ENCODE peak calls at places on chromosome 19, in four cellular contexts. T, H, P and Y are unnamed samples.

GRCh38 chr19:676343-677105 is at the start of gene FSTL3:
- DNase-seq in P (no peak), H (no peak), T (no peak), Y (no peak)

GRCh38 chr19:35013820-35014754 is 14.0 kb downstream of the GRAMD1A start:
- DNase-seq in T (no peak), H (no peak), P (no peak), Y (no peak)

GRCh38 chr19:42113641-42114348 is 18.5 kb downstream of the POU2F2 start:
- DNase-seq in H (peak), P (peak), T (peak), Y (peak)

GRCh38 chr19:1177322-1178114 is 3.5 kb upstream of the SBNO2 start:
- DNase-seq in P (no peak), H (peak), T (peak), Y (no peak)

GRCh38 chr19:48842744-48843162 is 6.5 kb upstream of the HSD17B14 start:
- DNase-seq in H (peak), P (no peak), T (peak), Y (peak)

GRCh38 chr19:18020212-18021067 is 12.5 kb downstream of the ARRDC2 start:
- DNase-seq in H (peak), P (no peak), T (no peak), Y (no peak)

GRCh38 chr19:41872775-41873647 is 4.1 kb upstream of the CD79A start:
- DNase-seq in P (peak), H (peak), T (peak), Y (peak)

GRCh38 chr19:39878398-39878797 is 32.2 kb upstream of the FBL start:
- DNase-seq in P (no peak), H (no peak), T (no peak), Y (no peak)

GRCh38 chr19:7520131-7521051 is 2.0 kb upstream of the MCOLN1 start:
- DNase-seq in H (no peak), P (no peak), T (no peak), Y (no peak)
- H4K5ac ChIP-seq in H (no peak), P (no peak), T (no peak), Y (no peak)

GRCh38 chr19:10797078-10797477 is 38.9 kb downstream of the TMED1 start:
- DNase-seq in T (no peak), H (no peak), P (no peak), Y (no peak)
- H4K5ac ChIP-seq in T (no peak), H (no peak), P (no peak), Y (no peak)

GRCh38 chr19:10338940-10339339 is 484 bp downstream of the ICAM3 start:
- DNase-seq in T (no peak), H (no peak), P (no peak), Y (no peak)

GRCh38 chr19:10335149-10336053 is 2.1 kb upstream of the RAVER1 start:
- DNase-seq in T (no peak), P (no peak), H (no peak), Y (peak)

GRCh38 chr19:10343495-10343894 is 4.1 kb upstream of the ICAM3 start:
- DNase-seq in H (no peak), P (no peak), T (no peak), Y (no peak)

GRCh38 chr19:10339380-10339960 is at the start of gene ICAM3:
- DNase-seq in H (no peak), P (no peak), T (no peak), Y (peak)

GRCh38 chr19:10339977-10340376 is 553 bp upstream of the ICAM3 start:
- DNase-seq in P (no peak), H (no peak), T (no peak), Y (no peak)
- H4K5ac ChIP-seq in P (no peak), H (no peak), T (no peak), Y (no peak)

DNA sequence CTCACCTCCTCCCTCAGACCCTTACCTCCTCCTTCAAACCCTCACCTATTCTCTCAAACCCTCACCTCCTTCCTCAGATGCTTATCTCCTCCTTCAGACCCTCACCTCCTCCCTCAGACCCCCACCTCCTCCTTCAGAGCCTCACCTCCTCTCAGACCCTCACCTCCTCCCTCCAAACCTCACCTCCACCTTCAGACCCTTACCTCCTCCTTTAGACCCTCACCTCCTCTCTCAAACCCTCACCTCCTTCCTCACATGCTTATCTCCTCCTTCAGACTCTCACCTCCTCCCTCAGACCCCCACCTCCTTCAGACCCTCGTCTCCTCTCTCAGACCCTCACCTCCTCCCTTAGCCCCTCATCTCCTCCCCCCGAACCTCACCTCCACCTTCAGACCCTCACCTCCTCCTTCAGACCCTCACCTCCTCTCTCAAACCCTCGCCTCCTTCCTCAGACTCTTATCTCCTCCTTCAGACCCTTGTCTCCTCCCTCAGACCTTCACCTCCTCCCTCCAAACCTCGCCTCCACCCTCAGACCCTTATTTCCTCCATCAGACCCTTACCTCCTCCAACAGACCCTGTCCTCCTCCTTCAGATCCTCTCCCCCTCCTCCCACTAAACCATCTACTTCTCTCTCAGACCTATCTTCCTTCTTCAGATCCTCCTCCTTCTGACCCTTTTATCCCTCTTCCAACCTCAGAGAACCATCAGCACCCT is 2.5 kb upstream of the BCL3 start:
- DNase-seq in T (no peak), H (no peak), P (no peak), Y (no peak)
- H4K5ac ChIP-seq in T (no peak), H (peak), P (no peak), Y (no peak)

GRCh38 chr19:9968820-9969687 is 32.7 kb upstream of the OLFM2 start:
- DNase-seq in P (no peak), H (no peak), T (no peak), Y (no peak)
- H4K5ac ChIP-seq in P (no peak), H (no peak), T (no peak), Y (no peak)

GRCh38 chr19:55373993-55374757 is 2.5 kb upstream of the TMEM190 start:
- DNase-seq in P (no peak), H (peak), T (peak), Y (no peak)
- H4K5ac ChIP-seq in P (no peak), H (peak), T (no peak), Y (no peak)

GRCh38 chr19:4516199-4516938 is 1.9 kb downstream of the PLIN4 start:
- DNase-seq in T (no peak), H (no peak), P (no peak), Y (no peak)

GRCh38 chr19:4516939-4517300 is 1.4 kb downstream of the PLIN4 start:
- DNase-seq in T (no peak), H (no peak), P (no peak), Y (no peak)

GRCh38 chr19:4518345-4519171 is at the start of gene PLIN4:
- DNase-seq in P (no peak), H (peak), T (no peak), Y (peak)

GRCh38 chr19:4519172-4519496 is 848 bp upstream of the PLIN4 start:
- DNase-seq in H (no peak), P (no peak), T (no peak), Y (no peak)

GRCh38 chr19:4517451-4518057 is 732 bp downstream of the PLIN4 start:
- DNase-seq in P (no peak), H (no peak), T (no peak), Y (no peak)
- H4K5ac ChIP-seq in P (no peak), H (no peak), T (no peak), Y (no peak)